ENCODE peak calls at places on chromosome 4, in nine cellular contexts. Q is mesenchymal stem cell; K is effector memory CD4-positive, alpha-beta T cell; Z is psoas muscle; Y is colonic mucosa; N is mammary epithelial cell; V is endodermal cell; F is tibial artery; R is lung. O is an unnamed sample.

GRCh38 chr4:127698789-127699200 is 31.4 kb upstream of the SLC25A31 start:
- DNase-seq in N (peak; percentile 87), V (no peak), Y (no peak), K (no peak), Q (peak; percentile 31), F (no peak), R (no peak), Z (no peak), O (no peak)

GRCh38 chr4:106365613-106366012 is 3.0 kb downstream of the GIMD1 start:
- DNase-seq in K (no peak), F (no peak), Y (no peak), N (peak; percentile 82), Z (no peak), Q (peak; percentile 95), V (no peak), R (no peak), O (peak; percentile 57)

GRCh38 chr4:140839888-140840790 is 84.0 kb upstream of the TBC1D9 start:
- DNase-seq in Z (no peak), Y (no peak), K (no peak), F (no peak), N (no peak), V (no peak), Q (peak; percentile 7), R (no peak), O (no peak)

GRCh38 chr4:8151165-8151650 is 7.4 kb downstream of the ABLIM2 start:
- DNase-seq in R (no peak), Z (no peak), F (no peak), N (no peak), V (peak; percentile 36), Y (no peak), Q (no peak), K (no peak), O (no peak)

GRCh38 chr4:103002551-103002950 is 17.0 kb downstream of the SLC9B1 start:
- DNase-seq in Z (no peak), Q (peak; percentile 40), R (no peak), Y (no peak), V (no peak), N (peak; percentile 12), K (no peak), F (no peak), O (no peak)

GRCh38 chr4:124486423-124486822 is 226.1 kb downstream of the ANKRD50 start:
- DNase-seq in Q (no peak), N (no peak), K (no peak), Z (no peak), F (no peak), V (no peak), Y (no peak), R (no peak), O (no peak)

GRCh38 chr4:3311095-3311372 is 18.2 kb downstream of the RGS12 start:
- DNase-seq in Q (no peak), R (no peak), V (peak; percentile 31), Y (peak; percentile 15), K (no peak), Z (no peak), N (no peak), F (peak; percentile 11), O (no peak)

GRCh38 chr4:167290684-167291083 is 56.4 kb upstream of the SPOCK3 start:
- DNase-seq in F (no peak), Z (no peak), Y (no peak), N (peak; percentile 1), V (no peak), Q (peak; percentile 14), R (no peak), K (no peak), O (no peak)

DNA sequence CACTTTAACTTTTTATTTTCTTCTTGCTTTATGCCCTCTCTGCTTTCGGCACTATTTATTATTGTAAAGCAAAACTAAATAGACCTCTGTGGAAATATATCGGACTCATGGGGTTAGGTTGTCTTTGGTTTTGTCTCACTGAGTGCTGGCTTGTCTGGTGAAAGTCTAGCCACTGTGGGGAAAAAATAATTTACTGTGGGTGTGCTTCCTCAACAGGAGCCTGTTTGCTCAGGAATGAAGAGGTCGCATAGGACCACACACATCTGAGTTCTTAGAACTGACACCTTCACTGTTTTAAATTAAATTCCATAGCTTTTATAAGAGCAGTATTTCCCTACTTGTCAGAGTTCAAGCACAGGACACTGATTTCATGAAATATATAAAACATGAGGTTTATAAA is 103.0 kb upstream of the BMPR1B start:
- DNase-seq in K (no peak), N (no peak), Z (no peak), Y (no peak), F (no peak), R (no peak), V (no peak), Q (no peak), O (no peak)
- H3K4me1 ChIP-seq in K (no peaks in the 10 kb centered on the region), N (no peaks in the 10 kb centered on the region), Z (no peaks in the 10 kb centered on the region), Y (no peaks in the 10 kb centered on the region), F (peaks cover 15% of the 10 kb centered on the region), R (peaks cover 18% of the 10 kb centered on the region), V (no peaks in the 10 kb centered on the region), Q (no peaks in the 10 kb centered on the region), O (no peaks in the 10 kb centered on the region)

GRCh38 chr4:15405069-15405468 is 22.8 kb upstream of the C1QTNF7 start:
- DNase-seq in Y (no peak), F (no peak), N (no peak), R (no peak), K (no peak), V (no peak), Z (no peak), Q (no peak), O (no peak)

GRCh38 chr4:15400911-15401671 is 26.7 kb upstream of the C1QTNF7 start:
- DNase-seq in Q (peak; percentile 59), V (no peak), N (peak; percentile 55), Y (peak; percentile 24), K (no peak), Z (peak; percentile 50), F (peak; percentile 81), R (peak; percentile 74), O (no peak)

GRCh38 chr4:15400276-15400675 is 27.6 kb upstream of the C1QTNF7 start:
- DNase-seq in Y (no peak), V (no peak), F (no peak), R (no peak), Q (no peak), K (no peak), N (no peak), Z (no peak), O (no peak)

GRCh38 chr4:15402974-15403373 is 24.9 kb upstream of the C1QTNF7 start:
- DNase-seq in Q (no peak), Z (no peak), Y (no peak), F (no peak), N (no peak), R (no peak), V (no peak), K (no peak), O (no peak)

GRCh38 chr4:15402146-15402545 is 25.7 kb upstream of the C1QTNF7 start:
- DNase-seq in Y (no peak), K (no peak), F (no peak), N (peak; percentile 17), Z (no peak), R (no peak), V (no peak), Q (peak; percentile 35), O (no peak)
- H3K4me1 ChIP-seq in Y (no peaks in the 10 kb centered on the region), K (no peaks in the 10 kb centered on the region), F (peaks cover 39% of the 10 kb centered on the region), N (peaks cover 43% of the 10 kb centered on the region), Z (no peaks in the 10 kb centered on the region), R (peaks cover 8% of the 10 kb centered on the region), V (no peaks in the 10 kb centered on the region), Q (peaks cover 3% of the 10 kb centered on the region), O (peaks cover 38% of the 10 kb centered on the region)

DNA sequence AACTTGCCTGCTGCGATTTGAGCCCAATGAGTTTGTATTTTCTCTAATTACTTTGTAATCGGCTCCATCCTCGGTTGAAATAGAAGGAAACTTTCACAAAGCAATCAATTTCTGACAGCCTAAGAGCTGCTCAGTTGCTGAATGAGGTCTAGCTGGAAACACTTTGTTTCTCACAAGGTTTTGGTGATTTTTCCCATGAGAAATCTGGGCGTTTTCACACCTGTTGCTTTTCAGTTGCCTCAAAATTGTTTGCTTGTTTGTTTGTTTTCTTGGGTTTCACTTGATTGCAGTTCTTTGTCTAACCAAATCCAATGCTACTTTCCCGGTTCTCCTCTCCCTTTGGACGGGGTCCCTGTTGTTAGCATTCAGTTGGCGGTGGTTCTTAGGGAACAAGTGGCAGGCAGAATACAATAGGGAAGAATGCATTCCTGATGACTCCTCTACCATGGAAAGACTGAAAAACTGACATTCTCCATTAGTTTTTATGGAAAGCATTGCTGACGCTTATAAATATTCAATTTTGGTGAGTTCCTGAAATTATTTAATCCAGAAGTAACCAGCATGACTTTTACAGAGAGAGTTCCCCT is 135.5 kb downstream of the PALLD start:
- DNase-seq in R (no peak), Q (no peak), K (no peak), F (no peak), Z (no peak), Y (no peak), N (no peak), V (peak; percentile 70), O (no peak)
- H3K4me1 ChIP-seq in R (peaks cover 18% of the 10 kb centered on the region), Q (peaks cover 16% of the 10 kb centered on the region), K (peaks cover 4% of the 10 kb centered on the region), F (peaks cover 42% of the 10 kb centered on the region), Z (peaks cover 54% of the 10 kb centered on the region), Y (no peaks in the 10 kb centered on the region), N (peaks cover 55% of the 10 kb centered on the region), V (peaks cover 14% of the 10 kb centered on the region), O (peaks cover 33% of the 10 kb centered on the region)

DNA sequence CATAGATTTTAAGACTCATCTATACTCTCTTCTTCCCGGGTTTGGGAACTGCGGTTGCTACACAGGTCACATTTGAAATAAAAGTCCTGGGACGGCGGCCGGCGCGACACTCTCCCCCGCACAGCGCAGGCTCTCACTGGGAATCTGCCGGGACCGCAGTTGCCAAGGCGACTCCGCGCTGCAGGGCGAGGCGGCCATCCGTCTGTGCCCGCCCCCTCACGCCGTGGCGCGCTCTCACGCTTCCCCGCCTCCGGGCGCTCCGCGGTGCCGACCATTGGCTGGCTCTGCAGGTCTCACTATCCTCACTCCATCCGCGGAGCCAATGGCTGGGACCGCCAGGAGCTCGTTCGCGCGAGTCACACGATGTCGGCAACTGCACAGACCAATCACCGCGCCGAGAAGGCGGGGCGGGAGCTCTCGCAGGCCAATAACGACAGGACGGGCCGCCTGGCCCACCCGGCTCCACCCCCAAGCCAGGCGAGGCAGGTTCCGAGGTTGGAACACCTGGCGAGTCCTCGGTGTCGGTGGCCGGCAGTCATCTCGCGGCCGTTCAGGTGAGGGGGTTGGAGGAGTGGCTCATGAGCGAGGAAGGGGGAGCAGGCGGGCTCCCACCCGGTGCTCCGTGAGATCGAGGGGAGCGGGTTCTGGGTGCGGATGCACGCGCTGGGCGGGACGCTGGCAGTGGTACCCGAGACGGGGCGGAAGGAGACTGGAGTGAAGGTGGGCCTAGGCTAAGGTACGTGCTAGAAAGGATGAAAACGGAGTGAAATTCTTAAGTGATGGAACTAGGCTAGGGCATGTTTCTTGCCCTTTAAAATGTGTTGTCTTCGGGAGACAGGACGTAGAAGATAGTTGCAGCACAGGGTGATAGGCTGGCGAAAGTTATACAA is at the start of gene MSMO1:
- DNase-seq in R (peak; percentile 99), V (peak; percentile 100), Q (peak; percentile 99), N (peak; percentile 100), F (peak; percentile 99), Y (peak; percentile 98), K (peak; percentile 98), Z (peak; percentile 99), O (no peak)
- H3K4me1 ChIP-seq in R (peaks cover 14% of the 10 kb centered on the region), V (peaks cover 7% of the 10 kb centered on the region), Q (peaks cover 14% of the 10 kb centered on the region), N (peaks cover 38% of the 10 kb centered on the region), F (no peaks in the 10 kb centered on the region), Y (no peaks in the 10 kb centered on the region), K (peaks cover 8% of the 10 kb centered on the region), Z (peaks cover 10% of the 10 kb centered on the region), O (peaks cover 34% of the 10 kb centered on the region)